ENCODE peak calls at places on chromosome 3, in four cellular contexts. One of them, this sample, is unnamed.

GRCh38 chr3:167228135-167228534 is 152.0 kb downstream of the ZBBX start:
- DNase-seq in progenitor cell of endocrine pancreas: no peak
- DNase-seq in hepatic stellate cell: no peak
- DNase-seq in astrocyte of the spinal cord: peak
- DNase-seq in this sample: no peak

GRCh38 chr3:137792633-137793271 is 28.6 kb downstream of the SOX14 start:
- DNase-seq in progenitor cell of endocrine pancreas: no peak
- DNase-seq in hepatic stellate cell: no peak
- DNase-seq in astrocyte of the spinal cord: no peak
- DNase-seq in this sample: peak

GRCh38 chr3:48747015-48747615 is 30.1 kb upstream of the IP6K2 start:
- DNase-seq in progenitor cell of endocrine pancreas: no peak
- DNase-seq in hepatic stellate cell: no peak
- DNase-seq in astrocyte of the spinal cord: no peak
- DNase-seq in this sample: no peak

GRCh38 chr3:194491996-194492395 is 5.2 kb upstream of the ATP13A3 start:
- DNase-seq in progenitor cell of endocrine pancreas: no peak
- DNase-seq in hepatic stellate cell: no peak
- DNase-seq in astrocyte of the spinal cord: no peak
- DNase-seq in this sample: no peak

GRCh38 chr3:131630117-131630516 is 127.3 kb upstream of the MRPL3 start:
- DNase-seq in progenitor cell of endocrine pancreas: no peak
- DNase-seq in hepatic stellate cell: no peak
- DNase-seq in astrocyte of the spinal cord: peak
- DNase-seq in this sample: no peak

GRCh38 chr3:52223449-52224408 is 1.7 kb downstream of the TLR9 start:
- DNase-seq in progenitor cell of endocrine pancreas: no peak
- DNase-seq in hepatic stellate cell: no peak
- DNase-seq in astrocyte of the spinal cord: no peak
- DNase-seq in this sample: no peak

GRCh38 chr3:40336511-40337135 is 27.1 kb downstream of the EIF1B start:
- DNase-seq in progenitor cell of endocrine pancreas: no peak
- DNase-seq in hepatic stellate cell: no peak
- DNase-seq in astrocyte of the spinal cord: no peak
- DNase-seq in this sample: no peak

GRCh38 chr3:37816271-37816670 is 45.4 kb upstream of the CTDSPL start:
- DNase-seq in progenitor cell of endocrine pancreas: no peak
- DNase-seq in hepatic stellate cell: no peak
- DNase-seq in astrocyte of the spinal cord: no peak
- DNase-seq in this sample: peak

GRCh38 chr3:181461381-181461780 is 250.3 kb upstream of the SOX2 start:
- DNase-seq in progenitor cell of endocrine pancreas: no peak
- DNase-seq in hepatic stellate cell: no peak
- DNase-seq in astrocyte of the spinal cord: no peak
- DNase-seq in this sample: no peak

GRCh38 chr3:47571391-47572165 is 7.1 kb downstream of the CSPG5 start:
- DNase-seq in progenitor cell of endocrine pancreas: no peak
- DNase-seq in hepatic stellate cell: no peak
- DNase-seq in astrocyte of the spinal cord: no peak
- DNase-seq in this sample: no peak

GRCh38 chr3:7672124-7672523 is 811.2 kb downstream of the GRM7 start:
- DNase-seq in progenitor cell of endocrine pancreas: no peak
- DNase-seq in hepatic stellate cell: no peak
- DNase-seq in astrocyte of the spinal cord: no peak
- DNase-seq in this sample: no peak

GRCh38 chr3:27960133-27960532 is 238.0 kb upstream of the EOMES start:
- DNase-seq in progenitor cell of endocrine pancreas: no peak
- DNase-seq in hepatic stellate cell: no peak
- DNase-seq in astrocyte of the spinal cord: peak
- DNase-seq in this sample: peak

GRCh38 chr3:74756586-74756985 is 142.1 kb upstream of the CNTN3 start:
- DNase-seq in progenitor cell of endocrine pancreas: no peak
- DNase-seq in hepatic stellate cell: no peak
- DNase-seq in astrocyte of the spinal cord: no peak
- DNase-seq in this sample: no peak

GRCh38 chr3:187737401-187738088 is 7.7 kb downstream of the BCL6 start:
- DNase-seq in progenitor cell of endocrine pancreas: no peak
- DNase-seq in hepatic stellate cell: no peak
- DNase-seq in astrocyte of the spinal cord: peak
- DNase-seq in this sample: peak

GRCh38 chr3:69541059-69541471 is 155.2 kb upstream of the FRMD4B start:
- DNase-seq in progenitor cell of endocrine pancreas: peak
- DNase-seq in hepatic stellate cell: no peak
- DNase-seq in astrocyte of the spinal cord: no peak
- DNase-seq in this sample: no peak

GRCh38 chr3:160478338-160478737 is 28.8 kb upstream of the TRIM59 start:
- DNase-seq in progenitor cell of endocrine pancreas: no peak
- DNase-seq in hepatic stellate cell: no peak
- DNase-seq in astrocyte of the spinal cord: peak
- DNase-seq in this sample: no peak

GRCh38 chr3:5787863-5788488 is 600.5 kb downstream of the EDEM1 start:
- DNase-seq in progenitor cell of endocrine pancreas: no peak
- DNase-seq in hepatic stellate cell: no peak
- DNase-seq in astrocyte of the spinal cord: peak
- DNase-seq in this sample: no peak

GRCh38 chr3:167396075-167396474 is 16.0 kb upstream of the ZBBX start:
- DNase-seq in progenitor cell of endocrine pancreas: no peak
- DNase-seq in hepatic stellate cell: no peak
- DNase-seq in astrocyte of the spinal cord: no peak
- DNase-seq in this sample: no peak

GRCh38 chr3:40456940-40457823 is at the start of gene RPL14:
- DNase-seq in progenitor cell of endocrine pancreas: peak
- DNase-seq in hepatic stellate cell: peak
- DNase-seq in astrocyte of the spinal cord: peak
- DNase-seq in this sample: peak

GRCh38 chr3:139916271-139916670 is 18.7 kb upstream of the CLSTN2 start:
- DNase-seq in progenitor cell of endocrine pancreas: no peak
- DNase-seq in hepatic stellate cell: no peak
- DNase-seq in astrocyte of the spinal cord: no peak
- DNase-seq in this sample: no peak

GRCh38 chr3:189109145-189109544 is 62.6 kb upstream of the TPRG1 start:
- DNase-seq in progenitor cell of endocrine pancreas: no peak
- DNase-seq in hepatic stellate cell: no peak
- DNase-seq in astrocyte of the spinal cord: no peak
- DNase-seq in this sample: no peak

GRCh38 chr3:119934250-119934649 is 152.3 kb downstream of the NR1I2 start:
- DNase-seq in progenitor cell of endocrine pancreas: no peak
- DNase-seq in hepatic stellate cell: no peak
- DNase-seq in astrocyte of the spinal cord: no peak
- DNase-seq in this sample: no peak

GRCh38 chr3:197505796-197506553 is 49.8 kb downstream of the BDH1 start:
- DNase-seq in progenitor cell of endocrine pancreas: no peak
- DNase-seq in hepatic stellate cell: no peak
- DNase-seq in astrocyte of the spinal cord: no peak
- DNase-seq in this sample: no peak